ENCODE peak calls at places on chromosomes 3 and 15, in five cellular contexts. One of them, this sample, is unnamed.

GRCh38 chr3:8421267-8421666 is 80.4 kb upstream of the LMCD1 start:
- DNase-seq in GM12865: no peak
- DNase-seq in mammary epithelial cell: no peak
- DNase-seq in ovary: no peak
- DNase-seq in ascending aorta: no peak
- DNase-seq in this sample: no peak

GRCh38 chr15:81113861-81114261 is 20.2 kb upstream of the CFAP161 start:
- DNase-seq in ascending aorta: no peak
- DNase-seq in GM12865: no peak
- DNase-seq in mammary epithelial cell: peak
- DNase-seq in ovary: no peak
- DNase-seq in this sample: no peak

GRCh38 chr15:73792429-73792828 is 39.3 kb upstream of the INSYN1 start:
- DNase-seq in GM12865: no peak
- DNase-seq in ascending aorta: no peak
- DNase-seq in ovary: no peak
- DNase-seq in mammary epithelial cell: no peak
- DNase-seq in this sample: no peak

GRCh38 chr3:149480326-149481017 is 6.0 kb downstream of the TM4SF4 start:
- DNase-seq in GM12865: peak
- DNase-seq in ascending aorta: peak
- DNase-seq in mammary epithelial cell: peak
- DNase-seq in ovary: peak
- DNase-seq in this sample: peak

GRCh38 chr3:128727996-128728395 is 2.0 kb downstream of the RAB7A start:
- DNase-seq in mammary epithelial cell: peak
- DNase-seq in ascending aorta: no peak
- DNase-seq in GM12865: no peak
- DNase-seq in ovary: no peak
- DNase-seq in this sample: no peak

GRCh38 chr3:31105438-31106077 is 211.1 kb upstream of the GADL1 start:
- DNase-seq in mammary epithelial cell: peak
- DNase-seq in ovary: no peak
- DNase-seq in ascending aorta: no peak
- DNase-seq in GM12865: no peak
- DNase-seq in this sample: no peak

GRCh38 chr15:35723852-35724251 is 177.9 kb upstream of the DPH6 start:
- DNase-seq in GM12865: no peak
- DNase-seq in ovary: no peak
- DNase-seq in ascending aorta: no peak
- DNase-seq in mammary epithelial cell: no peak
- DNase-seq in this sample: no peak

GRCh38 chr3:135516143-135516542 is 449.4 kb upstream of the PPP2R3A start:
- DNase-seq in mammary epithelial cell: no peak
- DNase-seq in ascending aorta: no peak
- DNase-seq in GM12865: no peak
- DNase-seq in ovary: no peak
- DNase-seq in this sample: no peak

GRCh38 chr3:71760140-71760539 is 6.5 kb downstream of the GPR27 start:
- DNase-seq in mammary epithelial cell: no peak
- DNase-seq in ascending aorta: no peak
- DNase-seq in ovary: no peak
- DNase-seq in GM12865: no peak
- DNase-seq in this sample: no peak

GRCh38 chr3:39631136-39631535 is 163.7 kb downstream of the MOBP start:
- DNase-seq in GM12865: no peak
- DNase-seq in mammary epithelial cell: no peak
- DNase-seq in ovary: no peak
- DNase-seq in ascending aorta: no peak
- DNase-seq in this sample: no peak

GRCh38 chr3:16182183-16182582 is 7.7 kb downstream of the GALNT15 start:
- DNase-seq in ascending aorta: peak
- DNase-seq in ovary: no peak
- DNase-seq in GM12865: no peak
- DNase-seq in mammary epithelial cell: no peak
- DNase-seq in this sample: no peak

GRCh38 chr3:123365450-123366143 is 83.3 kb downstream of the ADCY5 start:
- DNase-seq in ascending aorta: no peak
- DNase-seq in mammary epithelial cell: peak
- DNase-seq in GM12865: no peak
- DNase-seq in ovary: no peak
- DNase-seq in this sample: no peak

DNA sequence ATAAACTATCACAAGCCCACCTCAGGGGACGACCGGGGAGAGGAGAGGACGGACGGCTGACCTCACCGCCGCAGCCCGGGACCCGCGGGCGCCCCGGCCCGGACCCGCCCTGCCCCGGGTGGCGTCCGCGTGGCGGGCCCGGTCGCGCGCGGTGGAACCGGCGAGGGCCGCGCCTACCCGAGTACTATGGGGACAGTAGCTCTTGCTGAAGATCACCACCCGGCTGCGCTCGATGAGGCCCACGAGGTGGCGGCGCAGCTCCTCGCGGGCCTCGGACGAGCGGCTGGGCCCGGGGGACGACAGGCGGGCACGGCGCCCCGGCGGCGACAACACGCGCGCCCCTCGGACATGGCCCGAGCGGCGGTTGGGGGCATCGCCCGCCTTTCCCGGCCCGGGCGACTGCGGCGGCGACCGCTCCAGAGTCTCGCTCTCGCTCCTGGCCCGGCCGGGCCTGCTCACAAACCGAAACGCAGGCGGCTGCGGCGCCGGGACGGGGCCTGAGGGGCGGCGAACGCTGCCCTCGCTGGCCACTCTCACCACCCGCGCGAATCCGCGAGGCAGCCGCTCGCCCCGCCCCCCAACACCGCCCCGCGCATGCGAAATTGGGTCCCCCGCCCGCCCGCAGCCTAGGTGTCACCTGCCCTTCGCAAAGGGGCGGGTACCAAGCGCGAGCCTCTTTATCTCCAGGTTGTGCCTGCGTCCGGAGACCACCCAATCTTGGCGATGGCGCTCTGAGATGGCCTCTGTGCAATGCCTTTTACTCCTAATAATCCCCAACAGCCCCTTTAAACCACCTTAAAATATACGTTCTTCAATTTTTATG is at the start of gene TXNRD3:
- DNase-seq in mammary epithelial cell: peak
- DNase-seq in ascending aorta: peak
- DNase-seq in ovary: peak
- DNase-seq in GM12865: peak
- DNase-seq in this sample: no peak
- TF ChIP-seq CTCF in mammary epithelial cell: no peak
- TF ChIP-seq CTCF in ascending aorta: peak
- TF ChIP-seq CTCF in ovary: no peak
- TF ChIP-seq CTCF in GM12865: no peak
- TF ChIP-seq CTCF in this sample: no peak

GRCh38 chr3:143122089-143122430 is 2.5 kb downstream of the CHST2 start:
- DNase-seq in ascending aorta: no peak
- DNase-seq in GM12865: no peak
- DNase-seq in mammary epithelial cell: no peak
- DNase-seq in ovary: no peak
- DNase-seq in this sample: no peak
- H3K4me3 ChIP-seq in ascending aorta: no peak
- H3K4me3 ChIP-seq in GM12865: peak
- H3K4me3 ChIP-seq in mammary epithelial cell: no peak
- H3K4me3 ChIP-seq in ovary: no peak
- H3K4me3 ChIP-seq in this sample: no peak

GRCh38 chr3:197393711-197394110 is 95.3 kb upstream of the DLG1 start:
- DNase-seq in ascending aorta: no peak
- DNase-seq in GM12865: peak
- DNase-seq in ovary: no peak
- DNase-seq in mammary epithelial cell: no peak
- DNase-seq in this sample: no peak
- TF ChIP-seq CTCF in ascending aorta: no peak
- TF ChIP-seq CTCF in GM12865: no peak
- TF ChIP-seq CTCF in ovary: no peak
- TF ChIP-seq CTCF in mammary epithelial cell: no peak
- TF ChIP-seq CTCF in this sample: no peak

DNA sequence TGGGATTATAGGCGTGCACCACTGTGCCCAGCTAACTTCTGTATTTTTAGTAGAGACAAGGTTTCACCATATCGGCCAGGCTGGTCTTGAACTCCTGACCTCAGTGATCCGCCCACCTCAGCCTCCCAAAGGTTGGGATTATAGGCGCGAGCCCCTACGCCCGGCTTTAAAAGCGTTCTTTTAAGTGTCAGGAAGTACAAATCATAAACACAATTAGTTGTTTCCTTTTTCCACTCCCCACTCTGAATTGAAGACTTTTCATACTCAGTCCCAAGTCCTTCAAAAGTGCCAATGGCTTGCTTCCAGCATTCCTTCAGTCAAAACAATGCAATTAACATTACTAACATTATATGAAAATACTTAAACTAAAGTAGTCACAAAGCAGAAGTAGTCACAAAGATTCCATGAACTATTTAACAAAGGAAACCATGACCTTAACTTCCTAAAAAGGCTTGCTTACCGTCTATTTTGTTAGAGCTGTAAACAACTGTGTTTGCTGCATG is 8.1 kb downstream of the WDR82 start:
- DNase-seq in GM12865: no peak
- DNase-seq in mammary epithelial cell: no peak
- DNase-seq in ascending aorta: no peak
- DNase-seq in ovary: no peak
- DNase-seq in this sample: no peak
- H3K4me3 ChIP-seq in GM12865: no peak
- H3K4me3 ChIP-seq in mammary epithelial cell: no peak
- H3K4me3 ChIP-seq in ascending aorta: no peak
- H3K4me3 ChIP-seq in ovary: no peak
- H3K4me3 ChIP-seq in this sample: no peak

DNA sequence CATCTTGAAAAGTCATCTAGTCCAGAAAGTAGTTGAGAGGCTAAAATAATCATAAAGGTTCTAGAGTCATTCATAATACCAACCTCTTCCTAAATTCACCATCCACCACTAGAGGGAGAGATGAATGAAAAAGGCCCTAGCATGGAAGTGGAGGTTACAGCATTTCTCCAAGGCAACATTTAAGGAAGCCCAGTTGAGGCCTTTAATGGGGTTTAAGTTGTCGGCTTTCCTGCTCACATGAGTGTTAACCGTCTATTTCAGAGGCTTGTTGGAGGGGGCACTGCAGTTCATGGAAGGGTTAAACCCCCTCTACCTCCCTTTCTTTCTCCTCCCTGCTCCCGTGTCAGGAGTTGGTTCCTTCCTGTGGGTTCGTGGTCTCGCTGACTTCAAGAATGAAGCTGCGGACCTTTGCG is 3.8 kb upstream of the SLCO3A1 start:
- DNase-seq in GM12865: no peak
- DNase-seq in ascending aorta: no peak
- DNase-seq in mammary epithelial cell: peak
- DNase-seq in ovary: no peak
- DNase-seq in this sample: no peak
- TF ChIP-seq CTCF in GM12865: peak
- TF ChIP-seq CTCF in ascending aorta: peak
- TF ChIP-seq CTCF in mammary epithelial cell: peak
- TF ChIP-seq CTCF in ovary: peak
- TF ChIP-seq CTCF in this sample: peak

GRCh38 chr15:68292157-68292781 is 14.7 kb downstream of the FEM1B start:
- DNase-seq in GM12865: no peak
- DNase-seq in mammary epithelial cell: no peak
- DNase-seq in ascending aorta: no peak
- DNase-seq in ovary: no peak
- DNase-seq in this sample: no peak
- H3K4me3 ChIP-seq in GM12865: no peak
- H3K4me3 ChIP-seq in mammary epithelial cell: no peak
- H3K4me3 ChIP-seq in ascending aorta: no peak
- H3K4me3 ChIP-seq in ovary: no peak
- H3K4me3 ChIP-seq in this sample: no peak

DNA sequence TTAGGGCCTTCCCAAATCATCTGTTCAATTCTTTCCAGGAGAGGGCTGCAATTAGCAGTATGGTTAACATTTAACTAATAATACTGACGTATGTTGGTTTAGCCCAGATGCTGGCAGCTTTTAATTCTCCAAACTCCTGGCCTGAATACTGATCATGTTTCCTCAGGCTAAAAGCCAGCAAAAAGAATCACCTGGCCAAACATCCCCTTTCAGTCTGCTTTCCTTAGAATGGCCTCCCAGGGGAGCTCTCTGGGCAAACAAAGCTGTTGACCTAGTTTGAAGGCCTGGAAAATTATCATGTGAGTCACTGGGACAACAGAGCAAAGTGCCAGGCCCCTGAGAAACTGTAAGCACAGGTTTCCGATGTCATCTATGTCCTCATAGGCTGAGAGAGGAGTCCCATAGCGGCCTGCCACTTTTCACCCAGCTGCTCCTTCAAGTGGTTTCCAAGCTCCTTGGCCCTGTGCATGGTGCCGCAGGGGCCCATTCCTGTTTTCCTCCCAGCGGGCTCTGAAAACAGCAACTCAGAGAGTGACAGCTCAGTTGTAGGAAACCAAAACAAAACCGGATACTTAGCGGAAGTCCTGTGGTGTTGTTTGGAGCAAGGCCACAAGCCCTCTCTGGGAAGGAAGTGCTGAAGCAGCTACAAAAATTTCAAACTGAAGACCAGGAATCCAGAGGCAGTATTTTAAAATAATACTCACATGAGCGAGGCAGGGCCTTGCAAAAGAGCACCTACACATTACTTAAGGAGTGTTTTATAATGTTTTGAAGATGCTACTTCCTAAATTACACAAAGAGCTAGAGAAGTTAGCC is 36.5 kb upstream of the RAB11A start:
- DNase-seq in GM12865: peak
- DNase-seq in ovary: peak
- DNase-seq in mammary epithelial cell: peak
- DNase-seq in ascending aorta: peak
- DNase-seq in this sample: peak
- TF ChIP-seq CTCF in GM12865: no peak
- TF ChIP-seq CTCF in ovary: no peak
- TF ChIP-seq CTCF in mammary epithelial cell: peak
- TF ChIP-seq CTCF in ascending aorta: no peak
- TF ChIP-seq CTCF in this sample: no peak

This sample was measured in coronary artery.